ENCODE peak calls at places on chromosomes 11 and 22, in six cellular contexts. F is neural progenitor cell, P is cardiac muscle cell, E is lung, Z is tibial nerve, B is endothelial cell. T is an unnamed sample.

GRCh38 chr11:126419801-126420729 is 64.6 kb downstream of the ST3GAL4 start:
- DNase-seq in F (no peak), P (no peak), E (no peak), Z (no peak), B (no peak), T (no peak)

GRCh38 chr22:21755855-21756284 is 20.3 kb upstream of the YPEL1 start:
- DNase-seq in F (no peak), P (no peak), E (no peak), Z (no peak), B (no peak), T (no peak)

GRCh38 chr11:1335811-1336761 is 26.7 kb upstream of the TOLLIP start:
- DNase-seq in F (peak; percentile 96), P (peak; percentile 63), E (peak; percentile 67), Z (peak; percentile 72), B (peak; percentile 26), T (no peak)

GRCh38 chr22:43467171-43467570 is 55.4 kb downstream of the MPPED1 start:
- DNase-seq in F (no peak), P (no peak), E (no peak), Z (no peak), B (no peak), T (no peak)

GRCh38 chr22:23282089-23282501 is 101.8 kb downstream of the BCR start:
- DNase-seq in F (no peak), P (no peak), E (peak; percentile 89), Z (peak; percentile 69), B (no peak), T (no peak)

GRCh38 chr11:112377946-112378345 is 117.3 kb upstream of the PLET1 start:
- DNase-seq in F (no peak), P (no peak), E (no peak), Z (no peak), B (no peak), T (no peak)

GRCh38 chr11:84425704-84426103 is 1139.5 kb upstream of the CCDC90B start:
- DNase-seq in F (no peak), P (no peak), E (no peak), Z (no peak), B (no peak), T (no peak)

GRCh38 chr11:110919241-110919893 is 207.1 kb upstream of the ARHGAP20 start:
- DNase-seq in F (no peak), P (no peak), E (no peak), Z (no peak), B (no peak), T (no peak)

GRCh38 chr11:108207683-108208060 is 14.8 kb downstream of the NPAT start:
- DNase-seq in F (no peak), P (no peak), E (no peak), Z (no peak), B (no peak), T (no peak)

GRCh38 chr22:25395468-25395867 is 169.0 kb upstream of the GRK3 start:
- DNase-seq in F (no peak), P (no peak), E (no peak), Z (no peak), B (no peak), T (no peak)

GRCh38 chr11:115961168-115962003 is 457.2 kb upstream of the CADM1 start:
- DNase-seq in F (peak; percentile 20), P (no peak), E (no peak), Z (no peak), B (no peak), T (no peak)

GRCh38 chr11:3927129-3927796 is 71.8 kb downstream of the STIM1 start:
- DNase-seq in F (no peak), P (no peak), E (no peak), Z (no peak), B (no peak), T (no peak)

GRCh38 chr22:37328017-37328416 is 45.7 kb downstream of the CYTH4 start:
- DNase-seq in F (no peak), P (no peak), E (no peak), Z (no peak), B (no peak), T (no peak)

GRCh38 chr11:69244286-69244685 is 49.7 kb upstream of the MYEOV start:
- DNase-seq in F (no peak), P (no peak), E (no peak), Z (no peak), B (no peak), T (peak; percentile 42)

GRCh38 chr11:13761712-13762111 is 93.2 kb downstream of the FAR1 start:
- DNase-seq in F (no peak), P (no peak), E (no peak), Z (no peak), B (no peak), T (no peak)

GRCh38 chr22:31092161-31092560 is 11.0 kb downstream of the SMTN start:
- DNase-seq in F (no peak), P (no peak), E (no peak), Z (no peak), B (no peak), T (no peak)

DNA sequence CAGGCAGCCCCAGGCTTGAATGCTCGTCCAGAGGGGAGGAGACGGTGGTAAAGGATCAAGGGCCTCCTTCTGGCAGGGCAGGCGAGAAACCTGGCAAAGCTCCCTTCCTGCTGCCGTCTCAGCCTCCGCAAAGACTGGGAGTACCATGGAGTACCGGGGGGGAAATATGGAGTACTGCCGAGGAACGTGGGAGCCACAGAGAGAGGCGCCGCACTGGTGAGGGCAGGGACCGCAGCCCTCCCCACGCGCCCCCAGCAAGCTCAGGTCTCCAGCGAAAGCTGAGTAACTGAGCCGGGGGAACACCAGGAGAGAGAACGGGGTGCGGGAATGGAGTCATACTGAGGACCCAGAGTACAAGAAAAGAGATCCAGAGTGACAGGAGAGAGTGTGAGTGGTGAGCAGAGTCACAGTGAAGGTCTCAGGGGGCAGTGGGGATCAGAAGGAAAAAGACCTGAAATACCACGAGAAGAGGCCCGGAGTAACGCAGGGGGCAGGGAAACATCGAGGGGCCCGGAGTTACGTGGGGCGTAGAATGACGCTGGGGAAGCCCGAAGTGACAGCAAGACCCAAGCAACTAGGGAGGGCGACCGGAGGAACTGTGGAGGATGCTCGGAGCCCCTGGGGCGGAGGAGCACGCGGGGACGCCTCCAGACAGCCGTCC is 740 bp downstream of the EML3 start:
- DNase-seq in F (peak; percentile 60), P (no peak), E (peak; percentile 71), Z (no peak), B (peak; percentile 21), T (no peak)
- TF ChIP-seq CTCF in F (no peak), P (peak; percentile 12), E (no peak), Z (no peak), B (no peak), T (no peak)

GRCh38 chr11:27291302-27291889 is 71.6 kb downstream of the CCDC34 start:
- DNase-seq in F (peak; percentile 21), P (no peak), E (no peak), Z (no peak), B (no peak), T (no peak)
- TF ChIP-seq CTCF in F (no peak), P (no peak), E (no peak), Z (no peak), B (no peak), T (no peak)

DNA sequence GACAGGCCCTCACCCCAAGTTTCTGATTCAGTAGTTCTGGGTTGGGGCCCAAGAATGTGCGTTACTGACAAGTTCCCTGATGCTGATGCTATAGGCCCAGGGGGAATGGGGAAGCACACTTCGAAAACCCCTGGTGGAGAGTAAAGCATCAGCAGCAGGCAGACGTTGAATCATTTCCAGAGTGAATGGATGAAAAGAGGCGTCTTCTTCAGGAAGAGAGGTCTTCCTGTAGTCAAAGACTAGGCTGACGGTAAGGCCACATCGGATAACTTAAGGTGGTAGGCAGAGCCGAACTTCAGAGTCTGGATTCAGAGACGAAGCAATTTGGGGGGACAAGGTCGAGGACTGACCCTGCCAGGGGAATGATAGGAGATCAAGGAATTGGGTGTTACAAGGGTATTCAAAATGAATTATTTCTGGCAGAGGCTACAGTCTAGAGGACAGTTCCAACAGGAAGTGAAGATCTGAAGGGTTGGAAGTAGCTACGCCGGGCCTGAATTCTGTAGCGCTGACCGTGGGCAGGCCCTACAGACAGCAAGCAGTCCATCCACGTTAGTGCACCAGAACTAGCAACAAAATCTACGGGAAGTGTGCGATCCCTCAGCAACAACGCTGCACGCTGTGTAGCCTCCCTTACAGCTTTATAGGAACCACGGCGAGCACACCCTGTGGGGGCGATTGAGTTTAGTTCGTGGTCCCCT is 862 bp upstream of the CENATAC start:
- DNase-seq in F (peak; percentile 18), P (no peak), E (no peak), Z (no peak), B (peak; percentile 17), T (no peak)
- TF ChIP-seq CTCF in F (peak; percentile 29), P (peak; percentile 17), E (no peak), Z (no peak), B (peak; percentile 28), T (peak; percentile 62)

GRCh38 chr11:5600374-5600851 is 4.0 kb downstream of the TRIM6 start:
- DNase-seq in F (peak; percentile 90), P (peak; percentile 85), E (peak; percentile 77), Z (peak; percentile 49), B (peak; percentile 66), T (no peak)
- TF ChIP-seq CTCF in F (peak; percentile 82), P (peak; percentile 98), E (peak; percentile 47), Z (peak; percentile 63), B (peak; percentile 30), T (peak; percentile 78)

GRCh38 chr11:121717296-121717695 is 264.5 kb upstream of the SORL1-AS1 start:
- DNase-seq in F (no peak), P (no peak), E (no peak), Z (no peak), B (no peak), T (no peak)
- TF ChIP-seq CTCF in F (no peak), P (no peak), E (no peak), Z (no peak), B (no peak), T (no peak)

GRCh38 chr11:22730319-22730718 is 63.9 kb downstream of the GAS2 start:
- DNase-seq in F (peak; percentile 11), P (peak; percentile 34), E (no peak), Z (no peak), B (no peak), T (no peak)
- TF ChIP-seq CTCF in F (no peak), P (peak; percentile 7), E (no peak), Z (no peak), B (peak; percentile 15), T (peak; percentile 59)

GRCh38 chr22:46390652-46391301 is 55.3 kb downstream of the TRMU start:
- DNase-seq in F (peak; percentile 27), P (no peak), E (peak; percentile 42), Z (peak; percentile 39), B (no peak), T (no peak)
- TF ChIP-seq CTCF in F (no peak), P (peak; percentile 57), E (no peak), Z (peak; percentile 56), B (no peak), T (no peak)

GRCh38 chr22:32409977-32410376 is 2.1 kb downstream of the RTCB start:
- DNase-seq in F (no peak), P (no peak), E (no peak), Z (no peak), B (no peak), T (no peak)

GRCh38 chr22:32413715-32414114 is 1.7 kb upstream of the RTCB start:
- DNase-seq in F (no peak), P (peak; percentile 5), E (no peak), Z (no peak), B (peak; percentile 4), T (no peak)

GRCh38 chr22:32411388-32411787 is 659 bp downstream of the RTCB start:
- DNase-seq in F (peak; percentile 4), P (no peak), E (no peak), Z (no peak), B (no peak), T (no peak)

GRCh38 chr22:32410459-32410858 is 1.6 kb downstream of the RTCB start:
- DNase-seq in F (no peak), P (no peak), E (no peak), Z (no peak), B (no peak), T (no peak)

GRCh38 chr22:32411829-32412592 is at the start of gene RTCB:
- DNase-seq in F (peak; percentile 94), P (peak; percentile 92), E (peak; percentile 90), Z (peak; percentile 80), B (peak; percentile 91), T (peak; percentile 92)
- TF ChIP-seq CTCF in F (peak; percentile 5), P (no peak), E (no peak), Z (no peak), B (no peak), T (no peak)

T was measured in type B pancreatic cell.